ENCODE peak calls at places on chromosomes 1 and 21, in four cellular contexts. F is HCT116, A is ovary, Q is uterus. I is an unnamed sample.

GRCh38 chr1:119771016-119771415 is 2.3 kb upstream of the HMGCS2 start:
- DNase-seq in F (no peak), A (no peak), Q (no peak), I (no peak)

GRCh38 chr1:212785871-212786270 is 5.7 kb downstream of the NSL1 start:
- DNase-seq in F (no peak), A (no peak), Q (no peak), I (no peak)

GRCh38 chr1:41483960-41484844 is at the start of gene EDN2:
- DNase-seq in F (no peak), A (no peak), Q (no peak), I (no peak)

GRCh38 chr1:110312188-110313121 is 26.7 kb upstream of the RBM15 start:
- DNase-seq in F (peak; percentile 54), A (peak; percentile 80), Q (peak; percentile 66), I (peak; percentile 56)

GRCh38 chr1:151739590-151740355 is 18.5 kb downstream of the RIIAD1 start:
- DNase-seq in F (no peak), A (no peak), Q (no peak), I (no peak)

GRCh38 chr1:23421752-23422312 is 2.7 kb downstream of the TCEA3 start:
- DNase-seq in F (no peak), A (peak; percentile 55), Q (peak; percentile 42), I (no peak)

GRCh38 chr1:151134991-151135390 is 11.4 kb downstream of the SEMA6C start:
- DNase-seq in F (no peak), A (no peak), Q (no peak), I (no peak)

GRCh38 chr1:59292557-59292956 is 4.3 kb upstream of the FGGY start:
- DNase-seq in F (no peak), A (no peak), Q (peak; percentile 42), I (no peak)

GRCh38 chr21:31727181-31727580 is 4.7 kb downstream of the SCAF4 start:
- DNase-seq in F (no peak), A (no peak), Q (no peak), I (no peak)

GRCh38 chr1:31151402-31151801 is 85.9 kb upstream of the PUM1 start:
- DNase-seq in F (no peak), A (no peak), Q (no peak), I (no peak)

GRCh38 chr1:226104671-226105121 is 42.2 kb downstream of the H3-3A start:
- DNase-seq in F (no peak), A (no peak), Q (no peak), I (no peak)

GRCh38 chr21:29523646-29524045 is 224.9 kb downstream of the BACH1 start:
- DNase-seq in F (no peak), A (no peak), Q (no peak), I (no peak)

GRCh38 chr1:201970334-201971159 is 11.9 kb upstream of the RNPEP start:
- DNase-seq in F (no peak), A (no peak), Q (no peak), I (no peak)

GRCh38 chr1:25206201-25206600 is 26.1 kb downstream of the SYF2 start:
- DNase-seq in F (no peak), A (no peak), Q (no peak), I (no peak)

GRCh38 chr21:42445311-42445710 is 41.6 kb downstream of the UBASH3A start:
- DNase-seq in F (no peak), A (no peak), Q (no peak), I (no peak)

GRCh38 chr1:225044258-225044657 is 114.8 kb downstream of the DNAH14 start:
- DNase-seq in F (no peak), A (no peak), Q (no peak), I (no peak)

GRCh38 chr1:7435276-7436055 is 335.6 kb upstream of the VAMP3 start:
- DNase-seq in F (no peak), A (no peak), Q (no peak), I (no peak)

GRCh38 chr1:110150330-110151174 is at the start of gene SLC6A17:
- DNase-seq in F (peak; percentile 65), A (no peak), Q (no peak), I (no peak)

GRCh38 chr1:183287191-183287675 is 101.2 kb downstream of the LAMC2 start:
- DNase-seq in F (no peak), A (peak; percentile 44), Q (peak; percentile 68), I (no peak)

GRCh38 chr1:94654031-94654430 is 112.5 kb upstream of the F3 start:
- DNase-seq in F (peak; percentile 52), A (no peak), Q (no peak), I (peak; percentile 16)

GRCh38 chr1:65069186-65069585 is 78.8 kb upstream of the AK4 start:
- DNase-seq in F (no peak), A (no peak), Q (no peak), I (no peak)

GRCh38 chr1:65068202-65069011 is 79.6 kb upstream of the AK4 start:
- DNase-seq in F (no peak), A (no peak), Q (peak; percentile 29), I (peak; percentile 44)

GRCh38 chr1:65066379-65066765 is 81.6 kb upstream of the AK4 start:
- DNase-seq in F (no peak), A (no peak), Q (no peak), I (no peak)

GRCh38 chr1:65066766-65067490 is 81.1 kb upstream of the AK4 start:
- DNase-seq in F (peak; percentile 48), A (peak; percentile 97), Q (peak; percentile 96), I (peak; percentile 82)

GRCh38 chr1:65067491-65068201 is 80.4 kb upstream of the AK4 start:
- DNase-seq in F (peak; percentile 46), A (peak; percentile 85), Q (peak; percentile 82), I (peak; percentile 61)
- TF ChIP-seq POLR2A in F (no peak), A (peak; percentile 85), Q (peak; percentile 81), I (no peak)

GRCh38 chr1:160579216-160579701 is at the start of gene CD84:
- DNase-seq in F (no peak), A (no peak), Q (no peak), I (no peak)
- TF ChIP-seq POLR2A in F (no peak), A (no peak), Q (no peak), I (no peak)

DNA sequence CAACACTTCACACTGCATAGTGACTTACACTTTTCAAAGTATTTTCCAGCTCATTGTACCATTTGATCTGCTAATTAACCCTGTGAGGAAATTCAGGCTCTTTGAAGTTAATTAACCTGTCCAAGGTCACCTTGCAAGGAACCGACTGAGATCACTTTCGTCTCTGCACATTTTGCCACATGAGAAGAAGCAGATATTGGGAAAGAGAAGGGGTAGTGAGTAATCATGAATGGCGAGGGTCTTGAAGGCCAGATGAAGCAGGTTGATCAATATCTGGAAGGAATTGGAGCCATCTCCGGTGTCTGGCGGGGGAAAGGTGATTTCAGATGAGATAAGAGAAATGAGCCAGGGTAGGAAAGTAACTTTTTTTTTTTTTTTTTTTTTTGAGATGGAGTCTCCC is 3.4 kb downstream of the APOA2 start:
- DNase-seq in F (no peak), A (no peak), Q (no peak), I (no peak)
- TF ChIP-seq POLR2A in F (no peak), A (no peak), Q (no peak), I (no peak)

GRCh38 chr1:88407248-88407647 is 276.8 kb upstream of the PKN2 start:
- DNase-seq in F (no peak), A (no peak), Q (no peak), I (no peak)
- TF ChIP-seq POLR2A in F (no peak), A (no peak), Q (no peak), I (no peak)

DNA sequence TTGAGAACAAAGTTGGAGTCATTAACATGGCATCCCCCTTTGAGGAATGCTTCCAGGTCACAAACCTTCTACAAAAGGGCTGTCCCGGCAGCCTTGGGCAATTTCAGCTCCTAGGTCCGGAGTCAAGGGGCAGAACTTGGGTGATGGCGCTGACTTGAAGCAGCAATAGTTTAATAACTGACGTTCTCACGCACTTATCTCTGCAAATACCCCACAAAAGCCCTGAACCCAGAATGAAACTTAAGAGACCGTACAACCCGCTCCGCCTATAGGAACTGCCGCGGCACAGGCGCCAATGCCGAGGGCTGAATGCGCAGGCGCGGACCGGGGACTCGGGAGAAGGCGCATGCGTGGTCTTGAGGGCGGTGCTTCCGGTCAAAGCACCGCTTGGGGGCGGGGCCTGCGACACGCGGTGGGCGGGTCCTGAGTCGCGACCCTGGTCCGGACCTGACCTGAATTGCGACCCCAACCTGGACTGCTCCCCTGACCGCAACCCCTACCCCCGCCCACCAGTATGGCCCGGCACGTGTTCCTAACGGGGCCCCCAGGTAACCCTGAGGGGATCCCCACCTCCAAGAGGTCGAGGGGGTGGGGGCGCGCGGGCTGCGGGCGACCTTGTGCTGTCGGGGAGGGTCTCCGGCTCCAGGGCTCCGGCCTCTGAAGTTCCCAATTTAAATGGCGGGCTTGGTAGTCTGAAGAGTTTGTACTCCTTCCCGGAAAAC is at the start of gene NTPCR:
- DNase-seq in F (peak; percentile 83), A (peak; percentile 94), Q (peak; percentile 92), I (peak; percentile 84)
- TF ChIP-seq POLR2A in F (peak; percentile 79), A (no peak), Q (peak; percentile 23), I (peak; percentile 73)

I was measured in H54.